ENCODE peak calls at places on chromosomes 13 and 19, in ten cellular contexts. One of them, this sample, is unnamed.

GRCh38 chr13:101447852-101448251 is 4.6 kb upstream of the ITGBL1 start:
- DNase-seq in upper lobe of right lung: no peak
- DNase-seq in fibroblast of the aortic adventitia: no peak
- DNase-seq in heart right ventricle: no peak
- DNase-seq in AG09309: no peak
- DNase-seq in IMR-90: peak
- DNase-seq in thoracic aorta: no peak
- DNase-seq in B cell: no peak
- DNase-seq in adrenal gland: no peak
- DNase-seq in BE2C: no peak
- DNase-seq in this sample: no peak

GRCh38 chr13:40432018-40432978 is 234.1 kb downstream of the FOXO1 start:
- DNase-seq in upper lobe of right lung: no peak
- DNase-seq in fibroblast of the aortic adventitia: no peak
- DNase-seq in heart right ventricle: no peak
- DNase-seq in AG09309: no peak
- DNase-seq in IMR-90: no peak
- DNase-seq in thoracic aorta: no peak
- DNase-seq in B cell: peak
- DNase-seq in adrenal gland: no peak
- DNase-seq in BE2C: no peak
- DNase-seq in this sample: no peak

GRCh38 chr13:83780201-83780600 is 102.1 kb downstream of the SLITRK1 start:
- DNase-seq in upper lobe of right lung: no peak
- DNase-seq in fibroblast of the aortic adventitia: peak
- DNase-seq in heart right ventricle: no peak
- DNase-seq in AG09309: no peak
- DNase-seq in IMR-90: peak
- DNase-seq in thoracic aorta: no peak
- DNase-seq in B cell: no peak
- DNase-seq in adrenal gland: no peak
- DNase-seq in BE2C: peak
- DNase-seq in this sample: peak

GRCh38 chr13:28751210-28751935 is 32.6 kb upstream of the SLC46A3 start:
- DNase-seq in upper lobe of right lung: no peak
- DNase-seq in fibroblast of the aortic adventitia: peak
- DNase-seq in heart right ventricle: no peak
- DNase-seq in AG09309: no peak
- DNase-seq in IMR-90: no peak
- DNase-seq in thoracic aorta: no peak
- DNase-seq in B cell: no peak
- DNase-seq in adrenal gland: no peak
- DNase-seq in BE2C: no peak
- DNase-seq in this sample: no peak

GRCh38 chr19:18392417-18392816 is 5.0 kb downstream of the LRRC25 start:
- DNase-seq in upper lobe of right lung: peak
- DNase-seq in fibroblast of the aortic adventitia: no peak
- DNase-seq in heart right ventricle: no peak
- DNase-seq in AG09309: no peak
- DNase-seq in IMR-90: no peak
- DNase-seq in thoracic aorta: no peak
- DNase-seq in B cell: peak
- DNase-seq in adrenal gland: peak
- DNase-seq in BE2C: no peak
- DNase-seq in this sample: no peak

GRCh38 chr13:51360489-51360888 is 21.0 kb downstream of the SERPINE3 start:
- DNase-seq in upper lobe of right lung: no peak
- DNase-seq in fibroblast of the aortic adventitia: no peak
- DNase-seq in heart right ventricle: no peak
- DNase-seq in AG09309: no peak
- DNase-seq in IMR-90: no peak
- DNase-seq in thoracic aorta: no peak
- DNase-seq in B cell: no peak
- DNase-seq in adrenal gland: no peak
- DNase-seq in BE2C: no peak
- DNase-seq in this sample: no peak

GRCh38 chr13:110126391-110126961 is 180.5 kb downstream of the COL4A1 start:
- DNase-seq in upper lobe of right lung: no peak
- DNase-seq in fibroblast of the aortic adventitia: peak
- DNase-seq in heart right ventricle: peak
- DNase-seq in AG09309: peak
- DNase-seq in IMR-90: peak
- DNase-seq in thoracic aorta: no peak
- DNase-seq in B cell: no peak
- DNase-seq in adrenal gland: peak
- DNase-seq in BE2C: no peak
- DNase-seq in this sample: peak

GRCh38 chr19:52716578-52716977 is 18.3 kb downstream of the ZNF611 start:
- DNase-seq in upper lobe of right lung: no peak
- DNase-seq in fibroblast of the aortic adventitia: no peak
- DNase-seq in heart right ventricle: no peak
- DNase-seq in AG09309: no peak
- DNase-seq in IMR-90: no peak
- DNase-seq in thoracic aorta: no peak
- DNase-seq in B cell: no peak
- DNase-seq in adrenal gland: no peak
- DNase-seq in BE2C: no peak
- DNase-seq in this sample: no peak

DNA sequence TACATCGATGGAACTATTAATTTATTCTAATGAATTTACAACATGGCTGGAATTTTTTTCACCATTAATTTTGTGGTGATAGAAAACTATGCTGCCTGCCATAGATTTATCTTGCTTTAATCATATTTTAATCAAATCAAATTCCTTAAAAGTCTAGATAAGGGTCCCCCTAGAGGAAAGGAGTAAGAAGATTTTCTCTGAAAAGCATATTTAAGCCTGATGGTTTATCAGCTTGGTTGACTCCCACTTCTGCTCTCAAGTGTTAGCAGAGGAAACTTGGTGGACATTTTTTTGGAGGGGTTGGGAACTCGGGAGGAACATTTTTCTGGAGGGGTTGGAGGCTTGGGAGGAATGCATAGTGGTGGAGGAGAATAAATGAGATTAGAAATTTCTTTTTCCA is 253.3 kb downstream of the KCNRG start:
- DNase-seq in upper lobe of right lung: no peak
- DNase-seq in fibroblast of the aortic adventitia: peak
- DNase-seq in heart right ventricle: no peak
- DNase-seq in AG09309: no peak
- DNase-seq in IMR-90: peak
- DNase-seq in thoracic aorta: no peak
- DNase-seq in B cell: no peak
- DNase-seq in adrenal gland: no peak
- DNase-seq in BE2C: no peak
- DNase-seq in this sample: no peak
- TF ChIP-seq CTCF in upper lobe of right lung: peak
- TF ChIP-seq CTCF in fibroblast of the aortic adventitia: peak
- TF ChIP-seq CTCF in heart right ventricle: no peak
- TF ChIP-seq CTCF in AG09309: peak
- TF ChIP-seq CTCF in IMR-90: peak
- TF ChIP-seq CTCF in thoracic aorta: no peak
- TF ChIP-seq CTCF in B cell: no peak
- TF ChIP-seq CTCF in adrenal gland: no peak
- TF ChIP-seq CTCF in BE2C: no peak
- TF ChIP-seq CTCF in this sample: no peak

DNA sequence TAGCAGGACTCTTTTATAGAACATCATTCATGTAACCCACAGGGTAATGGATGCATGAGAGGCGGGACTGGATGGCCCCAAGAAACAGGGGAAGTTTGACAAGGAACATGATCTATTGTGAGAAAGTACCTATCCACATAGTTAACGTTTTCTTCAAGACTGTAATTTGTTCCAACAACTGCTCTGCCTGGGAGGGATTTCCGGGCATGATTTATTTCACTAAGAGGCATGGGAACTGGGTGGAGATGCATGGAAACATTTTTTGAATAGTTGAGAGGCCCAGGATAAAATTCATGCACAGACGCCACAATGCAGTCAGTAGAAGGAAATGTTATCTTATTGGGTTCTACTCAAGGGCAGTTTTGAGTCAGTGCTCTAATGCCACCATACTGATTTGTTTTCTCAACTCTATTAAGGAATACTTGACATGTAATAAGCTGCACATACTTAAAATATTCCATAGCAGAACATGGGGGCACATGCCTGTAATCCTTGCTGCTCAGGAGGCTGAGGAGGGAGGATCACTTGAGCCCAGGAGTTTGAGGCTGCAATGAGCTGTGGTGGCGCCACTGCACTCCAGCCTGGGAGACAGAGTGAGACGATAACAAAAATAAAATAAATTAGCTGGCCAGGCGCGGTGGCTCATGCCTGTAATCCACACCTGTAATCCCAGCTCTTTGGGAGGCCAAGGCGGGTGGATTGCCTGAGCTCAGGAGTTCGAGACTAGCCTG is 9.9 kb upstream of the ATG4D start:
- DNase-seq in upper lobe of right lung: no peak
- DNase-seq in fibroblast of the aortic adventitia: peak
- DNase-seq in heart right ventricle: no peak
- DNase-seq in AG09309: peak
- DNase-seq in IMR-90: peak
- DNase-seq in thoracic aorta: no peak
- DNase-seq in B cell: no peak
- DNase-seq in adrenal gland: no peak
- DNase-seq in BE2C: no peak
- DNase-seq in this sample: no peak
- TF ChIP-seq CTCF in upper lobe of right lung: no peak
- TF ChIP-seq CTCF in fibroblast of the aortic adventitia: no peak
- TF ChIP-seq CTCF in heart right ventricle: no peak
- TF ChIP-seq CTCF in AG09309: no peak
- TF ChIP-seq CTCF in IMR-90: no peak
- TF ChIP-seq CTCF in thoracic aorta: no peak
- TF ChIP-seq CTCF in B cell: no peak
- TF ChIP-seq CTCF in adrenal gland: no peak
- TF ChIP-seq CTCF in BE2C: no peak
- TF ChIP-seq CTCF in this sample: no peak

GRCh38 chr13:19982447-19983043 is 24.0 kb downstream of the ZMYM2 start:
- DNase-seq in upper lobe of right lung: no peak
- DNase-seq in fibroblast of the aortic adventitia: no peak
- DNase-seq in heart right ventricle: no peak
- DNase-seq in AG09309: no peak
- DNase-seq in IMR-90: no peak
- DNase-seq in thoracic aorta: no peak
- DNase-seq in B cell: no peak
- DNase-seq in adrenal gland: no peak
- DNase-seq in BE2C: no peak
- DNase-seq in this sample: no peak

GRCh38 chr13:19985219-19985556 is 26.7 kb downstream of the ZMYM2 start:
- DNase-seq in upper lobe of right lung: no peak
- DNase-seq in fibroblast of the aortic adventitia: no peak
- DNase-seq in heart right ventricle: no peak
- DNase-seq in AG09309: no peak
- DNase-seq in IMR-90: no peak
- DNase-seq in thoracic aorta: no peak
- DNase-seq in B cell: no peak
- DNase-seq in adrenal gland: no peak
- DNase-seq in BE2C: no peak
- DNase-seq in this sample: no peak

GRCh38 chr13:19981685-19982238 is 23.2 kb downstream of the ZMYM2 start:
- DNase-seq in upper lobe of right lung: no peak
- DNase-seq in fibroblast of the aortic adventitia: no peak
- DNase-seq in heart right ventricle: no peak
- DNase-seq in AG09309: no peak
- DNase-seq in IMR-90: no peak
- DNase-seq in thoracic aorta: no peak
- DNase-seq in B cell: no peak
- DNase-seq in adrenal gland: no peak
- DNase-seq in BE2C: no peak
- DNase-seq in this sample: no peak

GRCh38 chr13:19978830-19979437 is 20.4 kb downstream of the ZMYM2 start:
- DNase-seq in upper lobe of right lung: no peak
- DNase-seq in fibroblast of the aortic adventitia: no peak
- DNase-seq in heart right ventricle: no peak
- DNase-seq in AG09309: no peak
- DNase-seq in IMR-90: no peak
- DNase-seq in thoracic aorta: no peak
- DNase-seq in B cell: no peak
- DNase-seq in adrenal gland: no peak
- DNase-seq in BE2C: no peak
- DNase-seq in this sample: no peak

DNA sequence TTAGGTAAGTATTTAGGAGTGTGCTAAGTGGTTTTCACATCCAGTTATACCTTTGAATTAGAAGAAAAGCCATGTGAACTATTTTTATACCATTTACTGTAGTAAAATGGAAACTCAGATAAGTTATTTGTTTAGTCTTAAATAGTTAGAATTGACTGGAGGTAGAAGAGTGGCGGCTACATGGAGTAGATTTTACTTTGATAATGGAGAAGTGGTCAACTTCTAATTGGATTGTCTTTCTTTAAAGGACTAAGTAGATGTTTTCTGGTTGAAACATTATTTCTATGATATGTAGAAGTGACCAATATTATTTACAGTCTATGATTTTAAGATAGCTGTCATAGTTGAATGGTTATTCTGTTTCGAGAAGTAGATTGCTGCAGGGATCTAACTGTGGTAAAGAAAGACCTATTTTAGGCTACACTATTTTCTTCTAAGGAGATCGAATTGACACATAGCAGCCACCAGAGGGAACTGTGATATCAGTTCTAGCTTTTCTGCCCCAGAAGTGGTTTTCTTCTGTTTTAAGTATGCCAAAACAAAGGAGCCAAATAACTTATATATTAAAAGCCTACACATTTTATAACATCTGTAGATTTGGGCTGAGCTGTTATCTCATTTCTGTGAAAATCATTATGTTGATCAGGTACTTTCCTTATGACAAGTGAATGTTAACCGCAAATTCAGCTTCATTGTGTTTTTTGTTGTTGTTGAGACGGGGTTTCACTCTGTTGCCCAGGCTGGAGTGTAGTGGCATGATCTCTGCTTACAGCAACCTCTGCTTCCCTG is 26.1 kb downstream of the ZMYM2 start:
- DNase-seq in upper lobe of right lung: no peak
- DNase-seq in fibroblast of the aortic adventitia: peak
- DNase-seq in heart right ventricle: no peak
- DNase-seq in AG09309: peak
- DNase-seq in IMR-90: peak
- DNase-seq in thoracic aorta: no peak
- DNase-seq in B cell: peak
- DNase-seq in adrenal gland: peak
- DNase-seq in BE2C: no peak
- DNase-seq in this sample: no peak
- TF ChIP-seq CTCF in upper lobe of right lung: peak
- TF ChIP-seq CTCF in fibroblast of the aortic adventitia: peak
- TF ChIP-seq CTCF in heart right ventricle: no peak
- TF ChIP-seq CTCF in AG09309: peak
- TF ChIP-seq CTCF in IMR-90: peak
- TF ChIP-seq CTCF in thoracic aorta: peak
- TF ChIP-seq CTCF in B cell: peak
- TF ChIP-seq CTCF in adrenal gland: peak
- TF ChIP-seq CTCF in BE2C: peak
- TF ChIP-seq CTCF in this sample: peak

GRCh38 chr19:48511321-48511731 is 309 bp downstream of the LMTK3 start:
- DNase-seq in upper lobe of right lung: no peak
- DNase-seq in fibroblast of the aortic adventitia: no peak
- DNase-seq in heart right ventricle: no peak
- DNase-seq in AG09309: no peak
- DNase-seq in IMR-90: no peak
- DNase-seq in thoracic aorta: no peak
- DNase-seq in B cell: no peak
- DNase-seq in adrenal gland: no peak
- DNase-seq in BE2C: peak
- DNase-seq in this sample: no peak

GRCh38 chr19:48511800-48512503 is at the start of gene LMTK3:
- DNase-seq in upper lobe of right lung: no peak
- DNase-seq in fibroblast of the aortic adventitia: peak
- DNase-seq in heart right ventricle: no peak
- DNase-seq in AG09309: no peak
- DNase-seq in IMR-90: peak
- DNase-seq in thoracic aorta: no peak
- DNase-seq in B cell: peak
- DNase-seq in adrenal gland: no peak
- DNase-seq in BE2C: peak
- DNase-seq in this sample: no peak

GRCh38 chr19:48509467-48510194 is 2.0 kb downstream of the LMTK3 start:
- DNase-seq in upper lobe of right lung: no peak
- DNase-seq in fibroblast of the aortic adventitia: no peak
- DNase-seq in heart right ventricle: no peak
- DNase-seq in AG09309: no peak
- DNase-seq in IMR-90: no peak
- DNase-seq in thoracic aorta: no peak
- DNase-seq in B cell: no peak
- DNase-seq in adrenal gland: no peak
- DNase-seq in BE2C: no peak
- DNase-seq in this sample: no peak

GRCh38 chr19:48508729-48509310 is 2.8 kb downstream of the LMTK3 start:
- DNase-seq in upper lobe of right lung: no peak
- DNase-seq in fibroblast of the aortic adventitia: no peak
- DNase-seq in heart right ventricle: no peak
- DNase-seq in AG09309: no peak
- DNase-seq in IMR-90: no peak
- DNase-seq in thoracic aorta: no peak
- DNase-seq in B cell: peak
- DNase-seq in adrenal gland: no peak
- DNase-seq in BE2C: no peak
- DNase-seq in this sample: no peak

DNA sequence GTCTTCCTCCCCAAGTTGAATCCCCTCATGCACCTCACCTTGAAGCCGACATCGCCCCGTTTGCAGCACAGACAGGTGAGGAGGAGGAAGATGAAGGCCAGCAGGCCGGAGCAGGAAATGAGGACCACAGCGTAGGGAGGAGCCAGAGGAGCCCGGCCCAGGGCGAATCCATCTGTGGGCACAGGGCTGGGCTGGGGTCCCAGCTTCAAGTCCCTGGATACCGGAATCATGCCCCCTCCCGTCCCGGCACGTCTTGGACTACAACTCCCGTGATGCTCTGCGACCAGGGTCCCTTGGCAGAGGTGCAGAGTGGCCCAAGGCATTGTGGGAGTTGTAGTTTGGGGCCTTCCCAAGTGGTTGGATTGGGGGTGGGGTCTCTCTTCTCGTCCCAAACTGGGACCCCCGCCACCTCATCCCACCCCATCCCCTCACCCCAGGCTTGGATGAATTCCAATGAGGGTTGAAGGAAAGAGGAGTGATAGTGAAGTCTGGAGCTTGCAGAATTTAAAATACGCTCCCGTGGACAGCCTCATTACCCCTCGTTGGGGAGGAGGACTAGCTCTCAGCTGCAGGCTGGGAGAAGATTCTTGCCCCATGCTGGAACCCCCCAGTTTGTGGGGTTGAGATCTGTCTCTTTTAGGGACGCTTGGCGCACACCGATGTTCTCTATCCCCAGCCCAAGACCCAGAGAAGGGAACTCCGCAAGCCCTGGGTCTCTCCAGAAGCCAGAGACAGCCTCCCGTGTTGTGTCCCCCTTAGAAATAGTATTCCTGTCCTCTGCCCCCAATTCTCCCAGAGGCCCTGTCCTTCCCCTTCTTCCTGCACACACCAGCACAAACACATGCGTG is 990 bp downstream of the LMTK3 start:
- DNase-seq in upper lobe of right lung: peak
- DNase-seq in fibroblast of the aortic adventitia: peak
- DNase-seq in heart right ventricle: peak
- DNase-seq in AG09309: no peak
- DNase-seq in IMR-90: peak
- DNase-seq in thoracic aorta: no peak
- DNase-seq in B cell: peak
- DNase-seq in adrenal gland: peak
- DNase-seq in BE2C: peak
- DNase-seq in this sample: peak
- TF ChIP-seq CTCF in upper lobe of right lung: no peak
- TF ChIP-seq CTCF in fibroblast of the aortic adventitia: no peak
- TF ChIP-seq CTCF in heart right ventricle: no peak
- TF ChIP-seq CTCF in AG09309: no peak
- TF ChIP-seq CTCF in IMR-90: no peak
- TF ChIP-seq CTCF in thoracic aorta: no peak
- TF ChIP-seq CTCF in B cell: no peak
- TF ChIP-seq CTCF in adrenal gland: no peak
- TF ChIP-seq CTCF in BE2C: no peak
- TF ChIP-seq CTCF in this sample: no peak

This sample was measured in endothelial cell.